ENCODE peak calls at places on chromosome 22, in nine cellular contexts. One of them, this sample, is unnamed.

GRCh38 chr22:37082251-37082650 is 27.3 kb downstream of the TMPRSS6 start:
- DNase-seq in K562: no peak
- DNase-seq in GM13976: no peak
- DNase-seq in ecto neural progenitor cell: no peak
- DNase-seq in activated CD4-positive, alpha-beta T cell treated with anti-CD3 and anti-CD28 coated beads, Interleukin-2, amount 50 U/mL, for 48 hours: peak; percentile 52
- DNase-seq in naive thymus-derived CD8-positive, alpha-beta T cell: no peak
- DNase-seq in occipital lobe: no peak
- DNase-seq in T-helper 2 cell: no peak
- DNase-seq in lower leg skin: no peak
- DNase-seq in this sample: no peak

GRCh38 chr22:25762147-25762546 is 20.2 kb downstream of the MYO18B start:
- DNase-seq in GM13976: no peak
- DNase-seq in K562: peak; percentile 60
- DNase-seq in ecto neural progenitor cell: no peak
- DNase-seq in naive thymus-derived CD8-positive, alpha-beta T cell: no peak
- DNase-seq in T-helper 2 cell: no peak
- DNase-seq in activated CD4-positive, alpha-beta T cell treated with anti-CD3 and anti-CD28 coated beads, Interleukin-2, amount 50 U/mL, for 48 hours: no peak
- DNase-seq in occipital lobe: no peak
- DNase-seq in lower leg skin: no peak
- DNase-seq in this sample: no peak

GRCh38 chr22:23722724-23723123 is 28.2 kb downstream of the ZNF70 start:
- DNase-seq in ecto neural progenitor cell: no peak
- DNase-seq in lower leg skin: no peak
- DNase-seq in activated CD4-positive, alpha-beta T cell treated with anti-CD3 and anti-CD28 coated beads, Interleukin-2, amount 50 U/mL, for 48 hours: no peak
- DNase-seq in T-helper 2 cell: no peak
- DNase-seq in K562: no peak
- DNase-seq in occipital lobe: no peak
- DNase-seq in naive thymus-derived CD8-positive, alpha-beta T cell: no peak
- DNase-seq in GM13976: no peak
- DNase-seq in this sample: no peak

GRCh38 chr22:32994921-32995320 is 63.3 kb downstream of the SYN3 start:
- DNase-seq in ecto neural progenitor cell: peak; percentile 58
- DNase-seq in occipital lobe: no peak
- DNase-seq in T-helper 2 cell: no peak
- DNase-seq in lower leg skin: peak; percentile 84
- DNase-seq in activated CD4-positive, alpha-beta T cell treated with anti-CD3 and anti-CD28 coated beads, Interleukin-2, amount 50 U/mL, for 48 hours: no peak
- DNase-seq in K562: no peak
- DNase-seq in naive thymus-derived CD8-positive, alpha-beta T cell: no peak
- DNase-seq in GM13976: no peak
- DNase-seq in this sample: no peak

GRCh38 chr22:17842386-17842785 is 68.1 kb upstream of the BID start:
- DNase-seq in activated CD4-positive, alpha-beta T cell treated with anti-CD3 and anti-CD28 coated beads, Interleukin-2, amount 50 U/mL, for 48 hours: peak; percentile 30
- DNase-seq in GM13976: no peak
- DNase-seq in K562: no peak
- DNase-seq in naive thymus-derived CD8-positive, alpha-beta T cell: peak; percentile 68
- DNase-seq in ecto neural progenitor cell: no peak
- DNase-seq in lower leg skin: no peak
- DNase-seq in T-helper 2 cell: no peak
- DNase-seq in occipital lobe: no peak
- DNase-seq in this sample: peak; percentile 87

GRCh38 chr22:37906364-37907008 is 389 bp downstream of the MICALL1 start:
- DNase-seq in naive thymus-derived CD8-positive, alpha-beta T cell: no peak
- DNase-seq in ecto neural progenitor cell: no peak
- DNase-seq in K562: peak; percentile 72
- DNase-seq in GM13976: peak; percentile 82
- DNase-seq in T-helper 2 cell: no peak
- DNase-seq in activated CD4-positive, alpha-beta T cell treated with anti-CD3 and anti-CD28 coated beads, Interleukin-2, amount 50 U/mL, for 48 hours: peak; percentile 48
- DNase-seq in lower leg skin: no peak
- DNase-seq in occipital lobe: no peak
- DNase-seq in this sample: peak; percentile 58

GRCh38 chr22:45597460-45598192 is 74.0 kb upstream of the ATXN10 start:
- DNase-seq in naive thymus-derived CD8-positive, alpha-beta T cell: no peak
- DNase-seq in activated CD4-positive, alpha-beta T cell treated with anti-CD3 and anti-CD28 coated beads, Interleukin-2, amount 50 U/mL, for 48 hours: no peak
- DNase-seq in occipital lobe: no peak
- DNase-seq in K562: no peak
- DNase-seq in GM13976: no peak
- DNase-seq in ecto neural progenitor cell: no peak
- DNase-seq in lower leg skin: no peak
- DNase-seq in T-helper 2 cell: no peak
- DNase-seq in this sample: no peak

GRCh38 chr22:26848244-26848920 is 191.0 kb downstream of the MIAT start:
- DNase-seq in occipital lobe: no peak
- DNase-seq in lower leg skin: peak; percentile 50
- DNase-seq in GM13976: no peak
- DNase-seq in naive thymus-derived CD8-positive, alpha-beta T cell: no peak
- DNase-seq in ecto neural progenitor cell: peak; percentile 21
- DNase-seq in activated CD4-positive, alpha-beta T cell treated with anti-CD3 and anti-CD28 coated beads, Interleukin-2, amount 50 U/mL, for 48 hours: no peak
- DNase-seq in T-helper 2 cell: no peak
- DNase-seq in K562: no peak
- DNase-seq in this sample: no peak

GRCh38 chr22:27032121-27032761 is 374.9 kb downstream of the MIAT start:
- DNase-seq in GM13976: no peak
- DNase-seq in occipital lobe: peak; percentile 67
- DNase-seq in naive thymus-derived CD8-positive, alpha-beta T cell: no peak
- DNase-seq in activated CD4-positive, alpha-beta T cell treated with anti-CD3 and anti-CD28 coated beads, Interleukin-2, amount 50 U/mL, for 48 hours: no peak
- DNase-seq in lower leg skin: no peak
- DNase-seq in ecto neural progenitor cell: no peak
- DNase-seq in T-helper 2 cell: no peak
- DNase-seq in K562: no peak
- DNase-seq in this sample: peak; percentile 77

GRCh38 chr22:36549033-36549432 is 20.1 kb upstream of the EIF3D start:
- DNase-seq in lower leg skin: no peak
- DNase-seq in activated CD4-positive, alpha-beta T cell treated with anti-CD3 and anti-CD28 coated beads, Interleukin-2, amount 50 U/mL, for 48 hours: no peak
- DNase-seq in naive thymus-derived CD8-positive, alpha-beta T cell: no peak
- DNase-seq in ecto neural progenitor cell: no peak
- DNase-seq in K562: no peak
- DNase-seq in GM13976: no peak
- DNase-seq in occipital lobe: no peak
- DNase-seq in T-helper 2 cell: no peak
- DNase-seq in this sample: no peak

GRCh38 chr22:20251981-20252380 is 16.1 kb downstream of the RTN4R start:
- DNase-seq in GM13976: no peak
- DNase-seq in lower leg skin: no peak
- DNase-seq in T-helper 2 cell: no peak
- DNase-seq in occipital lobe: no peak
- DNase-seq in K562: no peak
- DNase-seq in activated CD4-positive, alpha-beta T cell treated with anti-CD3 and anti-CD28 coated beads, Interleukin-2, amount 50 U/mL, for 48 hours: no peak
- DNase-seq in ecto neural progenitor cell: no peak
- DNase-seq in naive thymus-derived CD8-positive, alpha-beta T cell: no peak
- DNase-seq in this sample: no peak

GRCh38 chr22:16937811-16938210 is 70.2 kb downstream of the GAB4 start:
- DNase-seq in activated CD4-positive, alpha-beta T cell treated with anti-CD3 and anti-CD28 coated beads, Interleukin-2, amount 50 U/mL, for 48 hours: no peak
- DNase-seq in ecto neural progenitor cell: no peak
- DNase-seq in occipital lobe: no peak
- DNase-seq in T-helper 2 cell: no peak
- DNase-seq in GM13976: no peak
- DNase-seq in naive thymus-derived CD8-positive, alpha-beta T cell: no peak
- DNase-seq in lower leg skin: no peak
- DNase-seq in K562: no peak
- DNase-seq in this sample: no peak

GRCh38 chr22:27197618-27198017 is 540.2 kb downstream of the MIAT start:
- DNase-seq in occipital lobe: no peak
- DNase-seq in GM13976: no peak
- DNase-seq in lower leg skin: no peak
- DNase-seq in ecto neural progenitor cell: no peak
- DNase-seq in naive thymus-derived CD8-positive, alpha-beta T cell: no peak
- DNase-seq in K562: peak; percentile 9
- DNase-seq in activated CD4-positive, alpha-beta T cell treated with anti-CD3 and anti-CD28 coated beads, Interleukin-2, amount 50 U/mL, for 48 hours: no peak
- DNase-seq in T-helper 2 cell: no peak
- DNase-seq in this sample: no peak

GRCh38 chr22:36619797-36620390 is 83.7 kb downstream of the CACNG2 start:
- DNase-seq in GM13976: no peak
- DNase-seq in activated CD4-positive, alpha-beta T cell treated with anti-CD3 and anti-CD28 coated beads, Interleukin-2, amount 50 U/mL, for 48 hours: no peak
- DNase-seq in K562: no peak
- DNase-seq in T-helper 2 cell: no peak
- DNase-seq in ecto neural progenitor cell: no peak
- DNase-seq in lower leg skin: no peak
- DNase-seq in occipital lobe: no peak
- DNase-seq in naive thymus-derived CD8-positive, alpha-beta T cell: no peak
- DNase-seq in this sample: no peak

GRCh38 chr22:22060200-22061084 is 77.9 kb upstream of the TOP3B start:
- DNase-seq in T-helper 2 cell: no peak
- DNase-seq in activated CD4-positive, alpha-beta T cell treated with anti-CD3 and anti-CD28 coated beads, Interleukin-2, amount 50 U/mL, for 48 hours: peak; percentile 76
- DNase-seq in GM13976: peak; percentile 90
- DNase-seq in lower leg skin: no peak
- DNase-seq in occipital lobe: no peak
- DNase-seq in ecto neural progenitor cell: peak; percentile 84
- DNase-seq in K562: peak; percentile 99
- DNase-seq in naive thymus-derived CD8-positive, alpha-beta T cell: no peak
- DNase-seq in this sample: peak; percentile 26

GRCh38 chr22:46057206-46057605 is 80.2 kb upstream of the WNT7B start:
- DNase-seq in ecto neural progenitor cell: no peak
- DNase-seq in occipital lobe: no peak
- DNase-seq in T-helper 2 cell: no peak
- DNase-seq in lower leg skin: peak; percentile 81
- DNase-seq in activated CD4-positive, alpha-beta T cell treated with anti-CD3 and anti-CD28 coated beads, Interleukin-2, amount 50 U/mL, for 48 hours: no peak
- DNase-seq in K562: no peak
- DNase-seq in naive thymus-derived CD8-positive, alpha-beta T cell: no peak
- DNase-seq in GM13976: no peak
- DNase-seq in this sample: peak; percentile 70

GRCh38 chr22:41478891-41479521 is 10.1 kb downstream of the ACO2 start:
- DNase-seq in K562: no peak
- DNase-seq in T-helper 2 cell: no peak
- DNase-seq in occipital lobe: no peak
- DNase-seq in GM13976: peak; percentile 48
- DNase-seq in naive thymus-derived CD8-positive, alpha-beta T cell: no peak
- DNase-seq in activated CD4-positive, alpha-beta T cell treated with anti-CD3 and anti-CD28 coated beads, Interleukin-2, amount 50 U/mL, for 48 hours: no peak
- DNase-seq in ecto neural progenitor cell: no peak
- DNase-seq in lower leg skin: no peak
- DNase-seq in this sample: no peak

GRCh38 chr22:50603511-50604255 is 3.1 kb downstream of the MAPK8IP2 start:
- DNase-seq in occipital lobe: no peak
- DNase-seq in T-helper 2 cell: no peak
- DNase-seq in K562: no peak
- DNase-seq in GM13976: peak; percentile 39
- DNase-seq in lower leg skin: no peak
- DNase-seq in naive thymus-derived CD8-positive, alpha-beta T cell: no peak
- DNase-seq in activated CD4-positive, alpha-beta T cell treated with anti-CD3 and anti-CD28 coated beads, Interleukin-2, amount 50 U/mL, for 48 hours: no peak
- DNase-seq in ecto neural progenitor cell: no peak
- DNase-seq in this sample: no peak

GRCh38 chr22:31230871-31231621 is 18.9 kb downstream of the LIMK2 start:
- DNase-seq in naive thymus-derived CD8-positive, alpha-beta T cell: peak; percentile 77
- DNase-seq in GM13976: peak; percentile 53
- DNase-seq in ecto neural progenitor cell: no peak
- DNase-seq in T-helper 2 cell: no peak
- DNase-seq in activated CD4-positive, alpha-beta T cell treated with anti-CD3 and anti-CD28 coated beads, Interleukin-2, amount 50 U/mL, for 48 hours: peak; percentile 17
- DNase-seq in occipital lobe: no peak
- DNase-seq in K562: peak; percentile 24
- DNase-seq in lower leg skin: no peak
- DNase-seq in this sample: peak; percentile 56

GRCh38 chr22:19799322-19800190 is 39.0 kb downstream of the TBX1 start:
- DNase-seq in GM13976: no peak
- DNase-seq in naive thymus-derived CD8-positive, alpha-beta T cell: peak; percentile 23
- DNase-seq in T-helper 2 cell: no peak
- DNase-seq in occipital lobe: no peak
- DNase-seq in activated CD4-positive, alpha-beta T cell treated with anti-CD3 and anti-CD28 coated beads, Interleukin-2, amount 50 U/mL, for 48 hours: no peak
- DNase-seq in K562: no peak
- DNase-seq in ecto neural progenitor cell: no peak
- DNase-seq in lower leg skin: peak; percentile 93
- DNase-seq in this sample: no peak

GRCh38 chr22:28570697-28571373 is 108.8 kb downstream of the TTC28 start:
- DNase-seq in GM13976: no peak
- DNase-seq in occipital lobe: no peak
- DNase-seq in naive thymus-derived CD8-positive, alpha-beta T cell: no peak
- DNase-seq in lower leg skin: no peak
- DNase-seq in T-helper 2 cell: no peak
- DNase-seq in activated CD4-positive, alpha-beta T cell treated with anti-CD3 and anti-CD28 coated beads, Interleukin-2, amount 50 U/mL, for 48 hours: no peak
- DNase-seq in K562: no peak
- DNase-seq in ecto neural progenitor cell: no peak
- DNase-seq in this sample: no peak

GRCh38 chr22:24137595-24137994 is 43.7 kb upstream of the SUSD2 start:
- DNase-seq in GM13976: no peak
- DNase-seq in K562: no peak
- DNase-seq in lower leg skin: no peak
- DNase-seq in T-helper 2 cell: no peak
- DNase-seq in occipital lobe: no peak
- DNase-seq in ecto neural progenitor cell: no peak
- DNase-seq in activated CD4-positive, alpha-beta T cell treated with anti-CD3 and anti-CD28 coated beads, Interleukin-2, amount 50 U/mL, for 48 hours: no peak
- DNase-seq in naive thymus-derived CD8-positive, alpha-beta T cell: no peak
- DNase-seq in this sample: no peak

GRCh38 chr22:41812805-41813545 is 12.5 kb downstream of the CCDC134 start:
- DNase-seq in naive thymus-derived CD8-positive, alpha-beta T cell: no peak
- DNase-seq in K562: no peak
- DNase-seq in T-helper 2 cell: no peak
- DNase-seq in activated CD4-positive, alpha-beta T cell treated with anti-CD3 and anti-CD28 coated beads, Interleukin-2, amount 50 U/mL, for 48 hours: no peak
- DNase-seq in ecto neural progenitor cell: no peak
- DNase-seq in lower leg skin: no peak
- DNase-seq in GM13976: no peak
- DNase-seq in occipital lobe: no peak
- DNase-seq in this sample: no peak

GRCh38 chr22:25139062-25139461 is 60.6 kb upstream of the CRYBB3 start:
- DNase-seq in T-helper 2 cell: no peak
- DNase-seq in lower leg skin: no peak
- DNase-seq in naive thymus-derived CD8-positive, alpha-beta T cell: no peak
- DNase-seq in GM13976: no peak
- DNase-seq in ecto neural progenitor cell: no peak
- DNase-seq in occipital lobe: no peak
- DNase-seq in activated CD4-positive, alpha-beta T cell treated with anti-CD3 and anti-CD28 coated beads, Interleukin-2, amount 50 U/mL, for 48 hours: no peak
- DNase-seq in K562: no peak
- DNase-seq in this sample: peak; percentile 57

GRCh38 chr22:38843201-38843715 is 570 bp downstream of the NPTXR start:
- DNase-seq in K562: peak; percentile 56
- DNase-seq in activated CD4-positive, alpha-beta T cell treated with anti-CD3 and anti-CD28 coated beads, Interleukin-2, amount 50 U/mL, for 48 hours: peak; percentile 55
- DNase-seq in T-helper 2 cell: peak; percentile 18
- DNase-seq in naive thymus-derived CD8-positive, alpha-beta T cell: peak; percentile 79
- DNase-seq in lower leg skin: no peak
- DNase-seq in ecto neural progenitor cell: peak; percentile 75
- DNase-seq in occipital lobe: no peak
- DNase-seq in GM13976: peak; percentile 69
- DNase-seq in this sample: peak; percentile 72

GRCh38 chr22:44151661-44152060 is 29.1 kb upstream of the PARVG start:
- DNase-seq in T-helper 2 cell: no peak
- DNase-seq in occipital lobe: no peak
- DNase-seq in lower leg skin: no peak
- DNase-seq in ecto neural progenitor cell: no peak
- DNase-seq in GM13976: no peak
- DNase-seq in activated CD4-positive, alpha-beta T cell treated with anti-CD3 and anti-CD28 coated beads, Interleukin-2, amount 50 U/mL, for 48 hours: no peak
- DNase-seq in K562: no peak
- DNase-seq in naive thymus-derived CD8-positive, alpha-beta T cell: no peak
- DNase-seq in this sample: no peak

GRCh38 chr22:18998998-18999397 is 62.9 kb upstream of the PRODH start:
- DNase-seq in naive thymus-derived CD8-positive, alpha-beta T cell: no peak
- DNase-seq in ecto neural progenitor cell: peak; percentile 77
- DNase-seq in lower leg skin: peak; percentile 80
- DNase-seq in occipital lobe: no peak
- DNase-seq in T-helper 2 cell: no peak
- DNase-seq in K562: peak; percentile 86
- DNase-seq in activated CD4-positive, alpha-beta T cell treated with anti-CD3 and anti-CD28 coated beads, Interleukin-2, amount 50 U/mL, for 48 hours: peak; percentile 25
- DNase-seq in GM13976: no peak
- DNase-seq in this sample: no peak

GRCh38 chr22:25942126-25942988 is 200.4 kb downstream of the MYO18B start:
- DNase-seq in GM13976: no peak
- DNase-seq in occipital lobe: no peak
- DNase-seq in naive thymus-derived CD8-positive, alpha-beta T cell: no peak
- DNase-seq in ecto neural progenitor cell: no peak
- DNase-seq in activated CD4-positive, alpha-beta T cell treated with anti-CD3 and anti-CD28 coated beads, Interleukin-2, amount 50 U/mL, for 48 hours: no peak
- DNase-seq in T-helper 2 cell: no peak
- DNase-seq in lower leg skin: no peak
- DNase-seq in K562: no peak
- DNase-seq in this sample: no peak

GRCh38 chr22:27213291-27213690 is 555.9 kb downstream of the MIAT start:
- DNase-seq in lower leg skin: peak; percentile 74
- DNase-seq in naive thymus-derived CD8-positive, alpha-beta T cell: no peak
- DNase-seq in ecto neural progenitor cell: no peak
- DNase-seq in K562: no peak
- DNase-seq in T-helper 2 cell: no peak
- DNase-seq in activated CD4-positive, alpha-beta T cell treated with anti-CD3 and anti-CD28 coated beads, Interleukin-2, amount 50 U/mL, for 48 hours: no peak
- DNase-seq in occipital lobe: no peak
- DNase-seq in GM13976: no peak
- DNase-seq in this sample: no peak

GRCh38 chr22:25942989-25943411 is 201.0 kb downstream of the MYO18B start:
- DNase-seq in T-helper 2 cell: no peak
- DNase-seq in naive thymus-derived CD8-positive, alpha-beta T cell: no peak
- DNase-seq in GM13976: no peak
- DNase-seq in lower leg skin: no peak
- DNase-seq in ecto neural progenitor cell: no peak
- DNase-seq in occipital lobe: peak; percentile 35
- DNase-seq in K562: no peak
- DNase-seq in activated CD4-positive, alpha-beta T cell treated with anti-CD3 and anti-CD28 coated beads, Interleukin-2, amount 50 U/mL, for 48 hours: no peak
- DNase-seq in this sample: no peak

GRCh38 chr22:20834725-20835124 is 23.9 kb downstream of the PI4KA start:
- DNase-seq in GM13976: no peak
- DNase-seq in naive thymus-derived CD8-positive, alpha-beta T cell: no peak
- DNase-seq in ecto neural progenitor cell: no peak
- DNase-seq in lower leg skin: no peak
- DNase-seq in activated CD4-positive, alpha-beta T cell treated with anti-CD3 and anti-CD28 coated beads, Interleukin-2, amount 50 U/mL, for 48 hours: no peak
- DNase-seq in K562: peak; percentile 43
- DNase-seq in occipital lobe: no peak
- DNase-seq in T-helper 2 cell: no peak
- DNase-seq in this sample: no peak

This sample was measured in ovary.